ENCODE peak calls at places on chromosomes 16 and 17, in eight cellular contexts. One of them, this sample, is unnamed.
A peak's percentile ranks its signal among the peaks of the same experiment; 100 is the strongest.

GRCh38 chr17:78435330-78436005 is 57.0 kb downstream of the PGS1 start:
- DNase-seq in retinal pigment epithelial cell: no peak
- DNase-seq in stimulated activated effector memory CD8-positive, alpha-beta T cell treated with anti-CD3 and anti-CD28 coated beads, Interleukin-12 subunit alpha, Interleukin-12 subunit beta, amount 100 ng/mL, for 72 hours: no peak
- DNase-seq in RWPE1: no peak
- DNase-seq in activated CD8-positive, alpha-beta T cell treated with anti-CD3 and anti-CD28 coated beads for 36 hours: no peak
- DNase-seq in HCEC 1CT: no peak
- DNase-seq in left ventricle myocardium inferior: no peak
- DNase-seq in activated naive CD8-positive, alpha-beta T cell treated with anti-CD3 and anti-CD28 coated beads for 36 hours: no peak
- DNase-seq in this sample: no peak

GRCh38 chr16:56950881-56951771 is 10.6 kb upstream of the CETP start:
- DNase-seq in retinal pigment epithelial cell: no peak
- DNase-seq in stimulated activated effector memory CD8-positive, alpha-beta T cell treated with anti-CD3 and anti-CD28 coated beads, Interleukin-12 subunit alpha, Interleukin-12 subunit beta, amount 100 ng/mL, for 72 hours: peak; percentile 79
- DNase-seq in RWPE1: no peak
- DNase-seq in activated CD8-positive, alpha-beta T cell treated with anti-CD3 and anti-CD28 coated beads for 36 hours: peak; percentile 82
- DNase-seq in HCEC 1CT: peak; percentile 17
- DNase-seq in left ventricle myocardium inferior: peak; percentile 23
- DNase-seq in activated naive CD8-positive, alpha-beta T cell treated with anti-CD3 and anti-CD28 coated beads for 36 hours: peak; percentile 68
- DNase-seq in this sample: no peak

GRCh38 chr17:81388091-81388611 is 7.1 kb upstream of the BAHCC1 start:
- DNase-seq in retinal pigment epithelial cell: no peak
- DNase-seq in stimulated activated effector memory CD8-positive, alpha-beta T cell treated with anti-CD3 and anti-CD28 coated beads, Interleukin-12 subunit alpha, Interleukin-12 subunit beta, amount 100 ng/mL, for 72 hours: no peak
- DNase-seq in RWPE1: no peak
- DNase-seq in activated CD8-positive, alpha-beta T cell treated with anti-CD3 and anti-CD28 coated beads for 36 hours: no peak
- DNase-seq in HCEC 1CT: no peak
- DNase-seq in left ventricle myocardium inferior: no peak
- DNase-seq in activated naive CD8-positive, alpha-beta T cell treated with anti-CD3 and anti-CD28 coated beads for 36 hours: no peak
- DNase-seq in this sample: no peak

GRCh38 chr17:38341035-38341721 is 2.6 kb downstream of the GPR179 start:
- DNase-seq in retinal pigment epithelial cell: no peak
- DNase-seq in stimulated activated effector memory CD8-positive, alpha-beta T cell treated with anti-CD3 and anti-CD28 coated beads, Interleukin-12 subunit alpha, Interleukin-12 subunit beta, amount 100 ng/mL, for 72 hours: no peak
- DNase-seq in RWPE1: no peak
- DNase-seq in activated CD8-positive, alpha-beta T cell treated with anti-CD3 and anti-CD28 coated beads for 36 hours: no peak
- DNase-seq in HCEC 1CT: no peak
- DNase-seq in left ventricle myocardium inferior: peak; percentile 71
- DNase-seq in activated naive CD8-positive, alpha-beta T cell treated with anti-CD3 and anti-CD28 coated beads for 36 hours: no peak
- DNase-seq in this sample: no peak

GRCh38 chr16:57268804-57269800 is 15.4 kb downstream of the PLLP start:
- DNase-seq in retinal pigment epithelial cell: no peak
- DNase-seq in stimulated activated effector memory CD8-positive, alpha-beta T cell treated with anti-CD3 and anti-CD28 coated beads, Interleukin-12 subunit alpha, Interleukin-12 subunit beta, amount 100 ng/mL, for 72 hours: no peak
- DNase-seq in RWPE1: no peak
- DNase-seq in activated CD8-positive, alpha-beta T cell treated with anti-CD3 and anti-CD28 coated beads for 36 hours: no peak
- DNase-seq in HCEC 1CT: no peak
- DNase-seq in left ventricle myocardium inferior: peak; percentile 70
- DNase-seq in activated naive CD8-positive, alpha-beta T cell treated with anti-CD3 and anti-CD28 coated beads for 36 hours: no peak
- DNase-seq in this sample: no peak

GRCh38 chr17:72121164-72122001 is 563 bp downstream of the SOX9 start:
- DNase-seq in retinal pigment epithelial cell: no peak
- DNase-seq in stimulated activated effector memory CD8-positive, alpha-beta T cell treated with anti-CD3 and anti-CD28 coated beads, Interleukin-12 subunit alpha, Interleukin-12 subunit beta, amount 100 ng/mL, for 72 hours: no peak
- DNase-seq in RWPE1: peak; percentile 42
- DNase-seq in activated CD8-positive, alpha-beta T cell treated with anti-CD3 and anti-CD28 coated beads for 36 hours: no peak
- DNase-seq in HCEC 1CT: no peak
- DNase-seq in left ventricle myocardium inferior: peak; percentile 36
- DNase-seq in activated naive CD8-positive, alpha-beta T cell treated with anti-CD3 and anti-CD28 coated beads for 36 hours: no peak
- DNase-seq in this sample: no peak

GRCh38 chr17:83122834-83123233 is 43.4 kb downstream of the METRNL start:
- DNase-seq in retinal pigment epithelial cell: no peak
- DNase-seq in stimulated activated effector memory CD8-positive, alpha-beta T cell treated with anti-CD3 and anti-CD28 coated beads, Interleukin-12 subunit alpha, Interleukin-12 subunit beta, amount 100 ng/mL, for 72 hours: no peak
- DNase-seq in RWPE1: no peak
- DNase-seq in activated CD8-positive, alpha-beta T cell treated with anti-CD3 and anti-CD28 coated beads for 36 hours: no peak
- DNase-seq in HCEC 1CT: no peak
- DNase-seq in left ventricle myocardium inferior: no peak
- DNase-seq in activated naive CD8-positive, alpha-beta T cell treated with anti-CD3 and anti-CD28 coated beads for 36 hours: no peak
- DNase-seq in this sample: no peak

GRCh38 chr16:3022208-3022696 is 1.5 kb downstream of the HCFC1R1 start:
- DNase-seq in retinal pigment epithelial cell: peak; percentile 90
- DNase-seq in stimulated activated effector memory CD8-positive, alpha-beta T cell treated with anti-CD3 and anti-CD28 coated beads, Interleukin-12 subunit alpha, Interleukin-12 subunit beta, amount 100 ng/mL, for 72 hours: peak; percentile 88
- DNase-seq in RWPE1: peak; percentile 89
- DNase-seq in activated CD8-positive, alpha-beta T cell treated with anti-CD3 and anti-CD28 coated beads for 36 hours: peak; percentile 97
- DNase-seq in HCEC 1CT: peak; percentile 98
- DNase-seq in left ventricle myocardium inferior: peak; percentile 88
- DNase-seq in activated naive CD8-positive, alpha-beta T cell treated with anti-CD3 and anti-CD28 coated beads for 36 hours: peak; percentile 89
- DNase-seq in this sample: peak; percentile 89

GRCh38 chr17:34579017-34579946 is at the start of gene TMEM132E:
- DNase-seq in retinal pigment epithelial cell: no peak
- DNase-seq in stimulated activated effector memory CD8-positive, alpha-beta T cell treated with anti-CD3 and anti-CD28 coated beads, Interleukin-12 subunit alpha, Interleukin-12 subunit beta, amount 100 ng/mL, for 72 hours: no peak
- DNase-seq in RWPE1: no peak
- DNase-seq in activated CD8-positive, alpha-beta T cell treated with anti-CD3 and anti-CD28 coated beads for 36 hours: peak; percentile 20
- DNase-seq in HCEC 1CT: no peak
- DNase-seq in left ventricle myocardium inferior: peak; percentile 37
- DNase-seq in activated naive CD8-positive, alpha-beta T cell treated with anti-CD3 and anti-CD28 coated beads for 36 hours: peak; percentile 12
- DNase-seq in this sample: no peak

GRCh38 chr17:71655542-71655941 is 465.3 kb upstream of the SOX9 start:
- DNase-seq in retinal pigment epithelial cell: no peak
- DNase-seq in stimulated activated effector memory CD8-positive, alpha-beta T cell treated with anti-CD3 and anti-CD28 coated beads, Interleukin-12 subunit alpha, Interleukin-12 subunit beta, amount 100 ng/mL, for 72 hours: no peak
- DNase-seq in RWPE1: no peak
- DNase-seq in activated CD8-positive, alpha-beta T cell treated with anti-CD3 and anti-CD28 coated beads for 36 hours: no peak
- DNase-seq in HCEC 1CT: no peak
- DNase-seq in left ventricle myocardium inferior: no peak
- DNase-seq in activated naive CD8-positive, alpha-beta T cell treated with anti-CD3 and anti-CD28 coated beads for 36 hours: no peak
- DNase-seq in this sample: no peak

GRCh38 chr16:35255186-35255803 is 1795.9 kb downstream of the TP53TG3F start:
- DNase-seq in retinal pigment epithelial cell: no peak
- DNase-seq in stimulated activated effector memory CD8-positive, alpha-beta T cell treated with anti-CD3 and anti-CD28 coated beads, Interleukin-12 subunit alpha, Interleukin-12 subunit beta, amount 100 ng/mL, for 72 hours: no peak
- DNase-seq in RWPE1: no peak
- DNase-seq in activated CD8-positive, alpha-beta T cell treated with anti-CD3 and anti-CD28 coated beads for 36 hours: no peak
- DNase-seq in HCEC 1CT: no peak
- DNase-seq in left ventricle myocardium inferior: no peak
- DNase-seq in activated naive CD8-positive, alpha-beta T cell treated with anti-CD3 and anti-CD28 coated beads for 36 hours: no peak
- DNase-seq in this sample: no peak

GRCh38 chr17:14525551-14526455 is 224.9 kb downstream of the HS3ST3B1 start:
- DNase-seq in retinal pigment epithelial cell: no peak
- DNase-seq in stimulated activated effector memory CD8-positive, alpha-beta T cell treated with anti-CD3 and anti-CD28 coated beads, Interleukin-12 subunit alpha, Interleukin-12 subunit beta, amount 100 ng/mL, for 72 hours: no peak
- DNase-seq in RWPE1: no peak
- DNase-seq in activated CD8-positive, alpha-beta T cell treated with anti-CD3 and anti-CD28 coated beads for 36 hours: no peak
- DNase-seq in HCEC 1CT: no peak
- DNase-seq in left ventricle myocardium inferior: no peak
- DNase-seq in activated naive CD8-positive, alpha-beta T cell treated with anti-CD3 and anti-CD28 coated beads for 36 hours: no peak
- DNase-seq in this sample: no peak

GRCh38 chr16:84278333-84278732 is 16.3 kb upstream of the WFDC1 start:
- DNase-seq in retinal pigment epithelial cell: no peak
- DNase-seq in stimulated activated effector memory CD8-positive, alpha-beta T cell treated with anti-CD3 and anti-CD28 coated beads, Interleukin-12 subunit alpha, Interleukin-12 subunit beta, amount 100 ng/mL, for 72 hours: no peak
- DNase-seq in RWPE1: no peak
- DNase-seq in activated CD8-positive, alpha-beta T cell treated with anti-CD3 and anti-CD28 coated beads for 36 hours: no peak
- DNase-seq in HCEC 1CT: no peak
- DNase-seq in left ventricle myocardium inferior: no peak
- DNase-seq in activated naive CD8-positive, alpha-beta T cell treated with anti-CD3 and anti-CD28 coated beads for 36 hours: no peak
- DNase-seq in this sample: no peak

GRCh38 chr16:50314665-50315064 is 48.3 kb downstream of the ADCY7 start:
- DNase-seq in retinal pigment epithelial cell: no peak
- DNase-seq in stimulated activated effector memory CD8-positive, alpha-beta T cell treated with anti-CD3 and anti-CD28 coated beads, Interleukin-12 subunit alpha, Interleukin-12 subunit beta, amount 100 ng/mL, for 72 hours: no peak
- DNase-seq in RWPE1: no peak
- DNase-seq in activated CD8-positive, alpha-beta T cell treated with anti-CD3 and anti-CD28 coated beads for 36 hours: no peak
- DNase-seq in HCEC 1CT: no peak
- DNase-seq in left ventricle myocardium inferior: no peak
- DNase-seq in activated naive CD8-positive, alpha-beta T cell treated with anti-CD3 and anti-CD28 coated beads for 36 hours: no peak
- DNase-seq in this sample: no peak

GRCh38 chr16:85526132-85526731 is 86.9 kb upstream of the GSE1 start:
- DNase-seq in retinal pigment epithelial cell: no peak
- DNase-seq in stimulated activated effector memory CD8-positive, alpha-beta T cell treated with anti-CD3 and anti-CD28 coated beads, Interleukin-12 subunit alpha, Interleukin-12 subunit beta, amount 100 ng/mL, for 72 hours: no peak
- DNase-seq in RWPE1: no peak
- DNase-seq in activated CD8-positive, alpha-beta T cell treated with anti-CD3 and anti-CD28 coated beads for 36 hours: no peak
- DNase-seq in HCEC 1CT: no peak
- DNase-seq in left ventricle myocardium inferior: no peak
- DNase-seq in activated naive CD8-positive, alpha-beta T cell treated with anti-CD3 and anti-CD28 coated beads for 36 hours: no peak
- DNase-seq in this sample: no peak

GRCh38 chr17:62193297-62193696 is 128.2 kb upstream of the MED13 start:
- DNase-seq in retinal pigment epithelial cell: peak; percentile 6
- DNase-seq in stimulated activated effector memory CD8-positive, alpha-beta T cell treated with anti-CD3 and anti-CD28 coated beads, Interleukin-12 subunit alpha, Interleukin-12 subunit beta, amount 100 ng/mL, for 72 hours: no peak
- DNase-seq in RWPE1: no peak
- DNase-seq in activated CD8-positive, alpha-beta T cell treated with anti-CD3 and anti-CD28 coated beads for 36 hours: no peak
- DNase-seq in HCEC 1CT: no peak
- DNase-seq in left ventricle myocardium inferior: no peak
- DNase-seq in activated naive CD8-positive, alpha-beta T cell treated with anti-CD3 and anti-CD28 coated beads for 36 hours: no peak
- DNase-seq in this sample: no peak

GRCh38 chr17:39155654-39156053 is 4.2 kb upstream of the PLXDC1 start:
- DNase-seq in retinal pigment epithelial cell: no peak
- DNase-seq in stimulated activated effector memory CD8-positive, alpha-beta T cell treated with anti-CD3 and anti-CD28 coated beads, Interleukin-12 subunit alpha, Interleukin-12 subunit beta, amount 100 ng/mL, for 72 hours: no peak
- DNase-seq in RWPE1: no peak
- DNase-seq in activated CD8-positive, alpha-beta T cell treated with anti-CD3 and anti-CD28 coated beads for 36 hours: no peak
- DNase-seq in HCEC 1CT: no peak
- DNase-seq in left ventricle myocardium inferior: no peak
- DNase-seq in activated naive CD8-positive, alpha-beta T cell treated with anti-CD3 and anti-CD28 coated beads for 36 hours: no peak
- DNase-seq in this sample: no peak

GRCh38 chr17:36687736-36688135 is 86.4 kb downstream of the MRM1 start:
- DNase-seq in retinal pigment epithelial cell: no peak
- DNase-seq in stimulated activated effector memory CD8-positive, alpha-beta T cell treated with anti-CD3 and anti-CD28 coated beads, Interleukin-12 subunit alpha, Interleukin-12 subunit beta, amount 100 ng/mL, for 72 hours: no peak
- DNase-seq in RWPE1: no peak
- DNase-seq in activated CD8-positive, alpha-beta T cell treated with anti-CD3 and anti-CD28 coated beads for 36 hours: no peak
- DNase-seq in HCEC 1CT: no peak
- DNase-seq in left ventricle myocardium inferior: no peak
- DNase-seq in activated naive CD8-positive, alpha-beta T cell treated with anti-CD3 and anti-CD28 coated beads for 36 hours: no peak
- DNase-seq in this sample: no peak

GRCh38 chr16:81447383-81448101 is 2.9 kb downstream of the CMIP start:
- DNase-seq in retinal pigment epithelial cell: no peak
- DNase-seq in stimulated activated effector memory CD8-positive, alpha-beta T cell treated with anti-CD3 and anti-CD28 coated beads, Interleukin-12 subunit alpha, Interleukin-12 subunit beta, amount 100 ng/mL, for 72 hours: no peak
- DNase-seq in RWPE1: peak; percentile 30
- DNase-seq in activated CD8-positive, alpha-beta T cell treated with anti-CD3 and anti-CD28 coated beads for 36 hours: no peak
- DNase-seq in HCEC 1CT: no peak
- DNase-seq in left ventricle myocardium inferior: no peak
- DNase-seq in activated naive CD8-positive, alpha-beta T cell treated with anti-CD3 and anti-CD28 coated beads for 36 hours: no peak
- DNase-seq in this sample: no peak

GRCh38 chr17:77692571-77693161 is 265.8 kb upstream of the TNRC6C start:
- DNase-seq in retinal pigment epithelial cell: no peak
- DNase-seq in stimulated activated effector memory CD8-positive, alpha-beta T cell treated with anti-CD3 and anti-CD28 coated beads, Interleukin-12 subunit alpha, Interleukin-12 subunit beta, amount 100 ng/mL, for 72 hours: no peak
- DNase-seq in RWPE1: peak; percentile 82
- DNase-seq in activated CD8-positive, alpha-beta T cell treated with anti-CD3 and anti-CD28 coated beads for 36 hours: peak; percentile 44
- DNase-seq in HCEC 1CT: peak; percentile 54
- DNase-seq in left ventricle myocardium inferior: no peak
- DNase-seq in activated naive CD8-positive, alpha-beta T cell treated with anti-CD3 and anti-CD28 coated beads for 36 hours: peak; percentile 12
- DNase-seq in this sample: no peak

This sample was measured in AG09319.